ENCODE peak calls at places on chromosomes 12 and 14, in five cellular contexts. C is stimulated activated CD4-positive, alpha-beta T cell treated with anti-CD3 and anti-CD28 coated beads, Interleukin-2, amount 100 ng/mL, for 48 hours; V is choroid plexus epithelial cell; Y is K562; S is HT1080. K is an unnamed sample.

GRCh38 chr12:119740835-119741234 is 72.9 kb downstream of the PRKAB1 start:
- DNase-seq in Y (no peak), C (no peak), S (no peak), V (no peak), K (no peak)

GRCh38 chr12:61538951-61539350 is 721.3 kb upstream of the USP15 start:
- DNase-seq in V (peak), Y (no peak), C (no peak), S (peak), K (peak)

GRCh38 chr14:105578070-105578469 is 51.7 kb downstream of the TMEM121 start:
- DNase-seq in S (no peak), V (no peak), Y (no peak), C (no peak), K (no peak)

GRCh38 chr14:24224618-24225071 is 7.5 kb downstream of the NEDD8 start:
- DNase-seq in Y (no peak), S (peak), V (peak), C (no peak), K (peak)

GRCh38 chr14:63091394-63091996 is 46.2 kb upstream of the KCNH5 start:
- DNase-seq in V (no peak), C (no peak), Y (no peak), S (no peak), K (no peak)

GRCh38 chr12:112881602-112882001 is 25.2 kb upstream of the OAS1 start:
- DNase-seq in V (no peak), Y (no peak), S (no peak), C (no peak), K (no peak)

GRCh38 chr14:34043627-34044372 is 92.9 kb upstream of the EGLN3 start:
- DNase-seq in C (peak), V (no peak), Y (peak), S (peak), K (peak)

GRCh38 chr12:123388948-123389559 is 5.1 kb downstream of the KMT5A start:
- DNase-seq in S (no peak), V (no peak), Y (peak), C (no peak), K (no peak)

GRCh38 chr12:87274594-87275245 is 754.5 kb downstream of the C12orf50 start:
- DNase-seq in C (no peak), Y (peak), S (peak), V (peak), K (peak)

GRCh38 chr12:123115409-123116111 is 35.3 kb downstream of the PITPNM2 start:
- DNase-seq in S (peak), Y (no peak), C (no peak), V (peak), K (no peak)

GRCh38 chr14:103641181-103641580 is 12.2 kb downstream of the KLC1 start:
- DNase-seq in V (no peak), S (peak), Y (no peak), C (no peak), K (peak)

GRCh38 chr14:88013750-88014349 is 8.9 kb downstream of the GPR65 start:
- DNase-seq in C (no peak), V (peak), Y (peak), S (peak), K (peak)

GRCh38 chr12:131894981-131895639 is 688 bp downstream of the ULK1 start:
- DNase-seq in V (no peak), S (no peak), Y (peak), C (no peak), K (no peak)

GRCh38 chr14:63295991-63296630 is 22.6 kb downstream of the GPHB5 start:
- DNase-seq in S (no peak), Y (no peak), C (no peak), V (peak), K (no peak)

GRCh38 chr12:6178981-6179761 is 21.0 kb upstream of the CD9 start:
- DNase-seq in V (peak), Y (no peak), S (no peak), C (no peak), K (no peak)

GRCh38 chr12:102478416-102479098 is 1.8 kb downstream of the IGF1 start:
- DNase-seq in C (no peak), V (no peak), S (peak), Y (no peak), K (peak)

GRCh38 chr12:128818065-128819022 is 5.4 kb downstream of the SLC15A4 start:
- DNase-seq in Y (no peak), C (no peak), S (peak), V (peak), K (peak)

K was measured in bronchial epithelial cell.